ENCODE peak calls at places on chromosome X, in nine cellular contexts. U is mucosa of gallbladder; A is COR-L47; Q is NCI-H1092; O is AG04450; J is GM19239; C is heart left ventricle; X is stimulated activated CD8-positive, alpha-beta memory T cell treated with anti-CD3 and anti-CD28 coated beads, Interleukin-4, amount 100 ng/mL, for 1 hour; L is hippocampal formation. P is an unnamed sample.

GRCh38 chrX:120672389-120672788 is 42.5 kb upstream of the C1GALT1C1 start:
- DNase-seq in U (peak; percentile 19), A (no peak), Q (no peak), O (no peak), J (no peak), C (peak; percentile 12), X (no peak), L (no peak), P (no peak)

GRCh38 chrX:41308884-41309655 is 24.9 kb upstream of the DDX3X start:
- DNase-seq in U (no peak), A (no peak), Q (no peak), O (no peak), J (no peak), C (no peak), X (no peak), L (no peak), P (no peak)

GRCh38 chrX:111608724-111609123 is 72.2 kb upstream of the ALG13 start:
- DNase-seq in U (no peak), A (no peak), Q (no peak), O (no peak), J (no peak), C (no peak), X (no peak), L (no peak), P (no peak)

GRCh38 chrX:23937100-23937499 is 29.3 kb downstream of the CXorf58 start:
- DNase-seq in U (no peak), A (no peak), Q (no peak), O (no peak), J (no peak), C (no peak), X (no peak), L (no peak), P (no peak)

GRCh38 chrX:77597090-77597489 is 149.9 kb downstream of the FGF16 start:
- DNase-seq in U (no peak), A (no peak), Q (no peak), O (peak; percentile 0), J (no peak), C (no peak), X (no peak), L (no peak), P (no peak)

GRCh38 chrX:70176938-70177533 is at the start of gene DGAT2L6:
- DNase-seq in U (no peak), A (no peak), Q (peak; percentile 32), O (no peak), J (no peak), C (no peak), X (no peak), L (no peak), P (no peak)

GRCh38 chrX:84363054-84363453 is 139.2 kb downstream of the HDX start:
- DNase-seq in U (no peak), A (no peak), Q (no peak), O (no peak), J (no peak), C (no peak), X (no peak), L (no peak), P (no peak)

GRCh38 chrX:119272882-119273806 is 37.1 kb downstream of the PGRMC1 start:
- DNase-seq in U (peak; percentile 30), A (no peak), Q (no peak), O (no peak), J (no peak), C (peak; percentile 11), X (no peak), L (no peak), P (peak; percentile 28)

GRCh38 chrX:100695302-100695701 is 36.6 kb downstream of the SYTL4 start:
- DNase-seq in U (no peak), A (no peak), Q (no peak), O (no peak), J (no peak), C (no peak), X (no peak), L (no peak), P (no peak)

GRCh38 chrX:25083661-25084060 is 67.9 kb upstream of the ARX start:
- DNase-seq in U (no peak), A (no peak), Q (no peak), O (no peak), J (no peak), C (no peak), X (no peak), L (no peak), P (no peak)

GRCh38 chrX:8245411-8245810 is 74.3 kb upstream of the VCX2 start:
- DNase-seq in U (no peak), A (no peak), Q (no peak), O (no peak), J (no peak), C (no peak), X (no peak), L (no peak), P (no peak)

GRCh38 chrX:105191878-105192277 is 28.6 kb downstream of the TEX13A start:
- DNase-seq in U (peak; percentile 12), A (no peak), Q (no peak), O (no peak), J (no peak), C (no peak), X (no peak), L (no peak), P (no peak)

GRCh38 chrX:39755152-39756032 is 342.4 kb downstream of the BCOR start:
- DNase-seq in U (peak; percentile 78), A (no peak), Q (peak; percentile 38), O (peak; percentile 76), J (no peak), C (peak; percentile 70), X (no peak), L (no peak), P (no peak)

GRCh38 chrX:39137363-39137954 is 336.2 kb downstream of the MID1IP1 start:
- DNase-seq in U (no peak), A (no peak), Q (no peak), O (no peak), J (no peak), C (no peak), X (no peak), L (no peak), P (no peak)

GRCh38 chrX:71475906-71476305 is 57.0 kb upstream of the OGT start:
- DNase-seq in U (no peak), A (no peak), Q (no peak), O (no peak), J (no peak), C (no peak), X (no peak), L (no peak), P (no peak)

GRCh38 chrX:121365572-121366161 is 318.3 kb downstream of the GLUD2 start:
- DNase-seq in U (peak; percentile 22), A (no peak), Q (no peak), O (no peak), J (no peak), C (no peak), X (no peak), L (no peak), P (no peak)

GRCh38 chrX:78886550-78886949 is 58.6 kb upstream of the P2RY10 start:
- DNase-seq in U (no peak), A (no peak), Q (no peak), O (no peak), J (peak; percentile 3), C (no peak), X (no peak), L (peak; percentile 0), P (no peak)

GRCh38 chrX:131746491-131746968 is 202.7 kb downstream of the OR13H1 start:
- DNase-seq in U (peak; percentile 89), A (no peak), Q (peak; percentile 81), O (no peak), J (no peak), C (no peak), X (no peak), L (peak; percentile 63), P (no peak)

GRCh38 chrX:117510453-117510852 is 606.2 kb downstream of the KLHL13 start:
- DNase-seq in U (no peak), A (no peak), Q (no peak), O (no peak), J (no peak), C (no peak), X (no peak), L (no peak), P (no peak)

GRCh38 chrX:63917296-63917695 is 132.3 kb upstream of the ARHGEF9 start:
- DNase-seq in U (no peak), A (no peak), Q (no peak), O (no peak), J (no peak), C (no peak), X (no peak), L (no peak), P (no peak)

GRCh38 chrX:136176399-136176825 is 29.1 kb downstream of the FHL1 start:
- DNase-seq in U (no peak), A (no peak), Q (no peak), O (peak; percentile 81), J (no peak), C (no peak), X (no peak), L (no peak), P (no peak)

GRCh38 chrX:57453901-57454300 is 137.9 kb upstream of the ZXDB start:
- DNase-seq in U (no peak), A (peak; percentile 15), Q (no peak), O (no peak), J (peak; percentile 2), C (no peak), X (no peak), L (no peak), P (peak; percentile 2)

GRCh38 chrX:28920554-28920953 is 333.3 kb downstream of the IL1RAPL1 start:
- DNase-seq in U (no peak), A (peak; percentile 59), Q (peak; percentile 26), O (no peak), J (no peak), C (no peak), X (no peak), L (peak; percentile 44), P (no peak)

GRCh38 chrX:27599928-27600327 is 9.8 kb downstream of the DCAF8L2 start:
- DNase-seq in U (no peak), A (no peak), Q (no peak), O (no peak), J (no peak), C (no peak), X (no peak), L (no peak), P (no peak)

GRCh38 chrX:55143621-55144020 is 54.8 kb downstream of the PAGE2 start:
- DNase-seq in U (no peak), A (no peak), Q (no peak), O (no peak), J (no peak), C (no peak), X (no peak), L (no peak), P (no peak)

P was measured in CD4-positive, alpha-beta T cell.